ENCODE peak calls at places on chromosomes 13 and 19, in six cellular contexts. X, E, H, O, V and W are unnamed samples.
A peak's percentile ranks its signal among the peaks of the same experiment; 100 is the strongest.

GRCh38 chr13:68748038-68748437 is 1359.6 kb upstream of the ATXN8OS start:
- DNase-seq in X (no peak), E (no peak), H (no peak), O (no peak), V (peak; percentile 18), W (peak; percentile 48)

GRCh38 chr13:20826810-20827560 is 53.2 kb upstream of the EEF1AKMT1 start:
- DNase-seq in X (no peak), E (peak; percentile 42), H (no peak), O (no peak), V (no peak), W (peak; percentile 47)

GRCh38 chr19:11550265-11550664 is 8.8 kb downstream of the ELOF1 start:
- DNase-seq in X (no peak), E (no peak), H (no peak), O (no peak), V (no peak), W (no peak)

GRCh38 chr19:2385053-2385721 is 25.1 kb downstream of the TMPRSS9 start:
- DNase-seq in X (no peak), E (peak; percentile 79), H (peak; percentile 71), O (no peak), V (peak; percentile 97), W (peak; percentile 71)

GRCh38 chr13:51769455-51770127 is 34.4 kb downstream of the DHRS12 start:
- DNase-seq in X (peak; percentile 73), E (no peak), H (no peak), O (peak; percentile 85), V (no peak), W (no peak)

GRCh38 chr13:46160474-46161066 is 21.4 kb downstream of the LCP1 start:
- DNase-seq in X (no peak), E (peak; percentile 54), H (peak; percentile 72), O (no peak), V (peak; percentile 48), W (peak; percentile 58)

GRCh38 chr13:29472317-29472961 is 123.0 kb downstream of the SLC7A1 start:
- DNase-seq in X (no peak), E (peak; percentile 58), H (peak; percentile 64), O (peak; percentile 70), V (peak; percentile 63), W (peak; percentile 56)

GRCh38 chr13:41720839-41721561 is 239.9 kb downstream of the VWA8 start:
- DNase-seq in X (no peak), E (no peak), H (no peak), O (no peak), V (no peak), W (no peak)

GRCh38 chr19:54178581-54179261 is 5.8 kb upstream of the TMC4 start:
- DNase-seq in X (no peak), E (no peak), H (no peak), O (no peak), V (no peak), W (no peak)

GRCh38 chr13:100673376-100673830 is 1.2 kb downstream of the TMTC4 start:
- DNase-seq in X (no peak), E (no peak), H (no peak), O (no peak), V (no peak), W (no peak)

GRCh38 chr13:28854657-28855056 is 34.5 kb downstream of the MTUS2 start:
- DNase-seq in X (no peak), E (no peak), H (no peak), O (no peak), V (no peak), W (no peak)

GRCh38 chr19:46878613-46879375 is 18.0 kb downstream of the ARHGAP35 start:
- DNase-seq in X (no peak), E (peak; percentile 93), H (peak; percentile 77), O (no peak), V (no peak), W (peak; percentile 93)

GRCh38 chr19:49672131-49672919 is 4.7 kb upstream of the PRMT1 start:
- DNase-seq in X (peak; percentile 74), E (peak; percentile 61), H (peak; percentile 66), O (peak; percentile 87), V (peak; percentile 71), W (peak; percentile 63)

GRCh38 chr19:51333836-51334460 is 8.0 kb downstream of the VSIG10L start:
- DNase-seq in X (no peak), E (no peak), H (no peak), O (no peak), V (peak; percentile 27), W (no peak)

GRCh38 chr19:19385900-19386339 is 19.6 kb upstream of the GATAD2A start:
- DNase-seq in X (no peak), E (no peak), H (no peak), O (no peak), V (no peak), W (no peak)

GRCh38 chr13:23506071-23506820 is 64.0 kb upstream of the TNFRSF19 start:
- DNase-seq in X (no peak), E (peak; percentile 39), H (peak; percentile 65), O (no peak), V (no peak), W (peak; percentile 44)

GRCh38 chr19:29547981-29548380 is 22.2 kb downstream of the VSTM2B start:
- DNase-seq in X (no peak), E (no peak), H (no peak), O (peak; percentile 42), V (no peak), W (no peak)

GRCh38 chr13:57858376-57858775 is 226.8 kb downstream of the PCDH17 start:
- DNase-seq in X (no peak), E (no peak), H (no peak), O (no peak), V (no peak), W (no peak)

GRCh38 chr13:111004444-111004843 is 89.6 kb upstream of the ANKRD10 start:
- DNase-seq in X (no peak), E (no peak), H (no peak), O (no peak), V (no peak), W (no peak)

GRCh38 chr19:19562665-19563347 is 24.7 kb downstream of the CILP2 start:
- DNase-seq in X (no peak), E (no peak), H (no peak), O (no peak), V (no peak), W (no peak)

GRCh38 chr13:26112843-26113242 is 61.0 kb upstream of the SHISA2 start:
- DNase-seq in X (no peak), E (peak; percentile 10), H (peak; percentile 4), O (no peak), V (no peak), W (no peak)
- TF ChIP-seq CTCF in X (no peak), E (peak; percentile 22), H (no peak), O (no peak), V (peak; percentile 35), W (peak; percentile 32)

GRCh38 chr19:10421981-10422461 is 1.7 kb downstream of the PDE4A start:
- DNase-seq in X (no peak), E (no peak), H (no peak), O (no peak), V (no peak), W (no peak)

GRCh38 chr19:10422846-10423245 is 2.5 kb downstream of the PDE4A start:
- DNase-seq in X (no peak), E (no peak), H (no peak), O (no peak), V (no peak), W (no peak)

GRCh38 chr19:10419646-10420443 is 493 bp upstream of the PDE4A start:
- DNase-seq in X (no peak), E (peak; percentile 61), H (peak; percentile 50), O (no peak), V (peak; percentile 84), W (peak; percentile 80)

GRCh38 chr19:10420444-10421239 is at the start of gene PDE4A:
- DNase-seq in X (no peak), E (no peak), H (no peak), O (no peak), V (no peak), W (no peak)

GRCh38 chr19:10421240-10421948 is 1.1 kb downstream of the PDE4A start:
- DNase-seq in X (no peak), E (no peak), H (no peak), O (no peak), V (no peak), W (no peak)
- TF ChIP-seq CTCF in X (no peak), E (no peak), H (peak; percentile 2), O (no peak), V (no peak), W (no peak)

GRCh38 chr13:26624572-26624971 is 67.1 kb downstream of the WASF3 start:
- DNase-seq in X (no peak), E (no peak), H (no peak), O (no peak), V (no peak), W (no peak)

GRCh38 chr13:26628706-26629105 is 71.2 kb downstream of the WASF3 start:
- DNase-seq in X (no peak), E (peak; percentile 40), H (peak; percentile 42), O (no peak), V (no peak), W (peak; percentile 19)

DNA sequence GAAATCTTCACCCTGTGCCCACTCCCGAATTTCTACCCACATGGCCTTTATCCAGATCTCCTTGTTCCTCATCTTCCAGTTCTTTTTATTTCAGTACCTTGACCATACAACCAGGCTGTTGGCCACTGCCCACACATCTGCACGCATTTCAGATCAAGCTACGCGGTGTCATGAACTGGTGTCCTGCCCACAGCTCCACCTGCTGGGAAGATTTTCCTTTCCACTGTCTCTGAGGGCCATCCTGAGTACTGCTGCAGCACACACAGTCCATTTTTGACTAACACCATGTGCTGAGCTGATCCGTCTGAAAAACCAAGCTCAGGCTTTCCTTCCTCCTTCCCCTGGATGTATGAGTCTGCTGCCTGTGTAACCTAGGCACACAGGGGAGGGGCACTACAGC is 71.8 kb downstream of the WASF3 start:
- DNase-seq in X (no peak), E (no peak), H (no peak), O (no peak), V (no peak), W (no peak)
- TF ChIP-seq CTCF in X (no peak), E (no peak), H (peak; percentile 6), O (no peak), V (peak; percentile 33), W (no peak)

DNA sequence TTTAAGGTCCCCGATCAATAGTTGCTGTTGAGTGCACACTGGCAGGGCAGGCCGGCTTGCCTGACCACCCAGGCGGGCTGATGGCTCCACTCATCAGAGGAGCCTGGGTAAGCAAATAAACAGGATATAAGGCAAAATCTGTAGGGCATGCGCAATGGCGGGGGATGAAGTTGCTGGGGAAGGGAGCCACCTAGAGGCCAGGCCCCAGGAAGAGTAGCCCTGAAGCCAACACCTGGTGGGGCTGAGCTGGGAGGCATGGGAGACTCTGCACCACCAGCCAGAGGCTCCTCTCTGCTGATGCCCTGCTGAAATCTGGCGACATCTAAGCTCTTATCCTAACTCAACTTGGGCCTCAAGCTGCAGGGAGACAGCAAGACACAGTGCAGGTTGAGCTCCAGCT is 324.3 kb downstream of the ZNF536 start:
- DNase-seq in X (no peak), E (peak; percentile 9), H (peak; percentile 39), O (no peak), V (no peak), W (no peak)
- TF ChIP-seq CTCF in X (peak; percentile 56), E (peak; percentile 22), H (peak; percentile 8), O (no peak), V (peak; percentile 27), W (peak; percentile 40)

GRCh38 chr13:72255908-72256307 is 388.9 kb upstream of the DACH1 start:
- DNase-seq in X (no peak), E (no peak), H (peak; percentile 51), O (no peak), V (peak; percentile 13), W (peak; percentile 60)
- TF ChIP-seq CTCF in X (peak; percentile 28), E (no peak), H (peak; percentile 49), O (no peak), V (peak; percentile 43), W (peak; percentile 81)